ENCODE peak calls at places on chromosome 17, in seven cellular contexts. W, C, I, F, G, V and Y are unnamed samples.
A peak's percentile ranks its signal among the peaks of the same experiment; 100 is the strongest.

GRCh38 chr17:12187658-12188057 is 167.0 kb downstream of the MAP2K4 start:
- DNase-seq in W (no peak), C (no peak), I (no peak), F (no peak), G (no peak), V (no peak), Y (no peak)

GRCh38 chr17:32445976-32446375 is 1.7 kb downstream of the PSMD11 start:
- DNase-seq in W (no peak), C (no peak), I (no peak), F (no peak), G (no peak), V (no peak), Y (no peak)

GRCh38 chr17:18156171-18156975 is 27.3 kb upstream of the ALKBH5 start:
- DNase-seq in W (no peak), C (no peak), I (peak; percentile 16), F (no peak), G (no peak), V (no peak), Y (no peak)

GRCh38 chr17:19372439-19372838 is 5.9 kb upstream of the MAPK7 start:
- DNase-seq in W (no peak), C (no peak), I (no peak), F (no peak), G (no peak), V (no peak), Y (no peak)

GRCh38 chr17:79129523-79129922 is 54.9 kb downstream of the ENGASE start:
- DNase-seq in W (no peak), C (no peak), I (no peak), F (no peak), G (no peak), V (no peak), Y (no peak)

GRCh38 chr17:78130080-78130438 is 512 bp upstream of the TMC8 start:
- DNase-seq in W (no peak), C (no peak), I (no peak), F (no peak), G (no peak), V (no peak), Y (no peak)

GRCh38 chr17:46770818-46771600 is 47.5 kb downstream of the WNT3 start:
- DNase-seq in W (peak; percentile 83), C (no peak), I (peak; percentile 82), F (peak; percentile 61), G (no peak), V (peak; percentile 52), Y (peak; percentile 39)

GRCh38 chr17:40348562-40349476 is 15.7 kb downstream of the GJD3 start:
- DNase-seq in W (no peak), C (no peak), I (no peak), F (no peak), G (peak; percentile 74), V (no peak), Y (peak; percentile 65)

GRCh38 chr17:17884281-17885028 is 47.7 kb upstream of the SREBF1 start:
- DNase-seq in W (no peak), C (no peak), I (no peak), F (no peak), G (no peak), V (no peak), Y (no peak)

GRCh38 chr17:78493455-78494188 is 83.6 kb downstream of the DNAH17 start:
- DNase-seq in W (no peak), C (no peak), I (no peak), F (no peak), G (no peak), V (no peak), Y (peak; percentile 46)

GRCh38 chr17:35590249-35590824 is 3.2 kb downstream of the AP2B1 start:
- DNase-seq in W (no peak), C (no peak), I (no peak), F (no peak), G (no peak), V (no peak), Y (no peak)

GRCh38 chr17:47844230-47844629 is 3.2 kb upstream of the SCRN2 start:
- DNase-seq in W (no peak), C (no peak), I (no peak), F (no peak), G (no peak), V (no peak), Y (no peak)

GRCh38 chr17:77206125-77206523 is 65.4 kb downstream of the SEC14L1 start:
- DNase-seq in W (no peak), C (no peak), I (no peak), F (no peak), G (no peak), V (no peak), Y (no peak)

GRCh38 chr17:76909971-76910760 is 42.0 kb downstream of the MGAT5B start:
- DNase-seq in W (peak; percentile 86), C (peak; percentile 44), I (peak; percentile 74), F (peak; percentile 68), G (peak; percentile 38), V (peak; percentile 92), Y (peak; percentile 24)

GRCh38 chr17:42407289-42407836 is 15.7 kb downstream of the CAVIN1 start:
- DNase-seq in W (peak; percentile 76), C (peak; percentile 84), I (peak; percentile 89), F (peak; percentile 89), G (peak; percentile 89), V (peak; percentile 70), Y (no peak)

GRCh38 chr17:34626141-34626681 is 46.8 kb downstream of the TMEM132E start:
- DNase-seq in W (no peak), C (no peak), I (no peak), F (peak; percentile 42), G (no peak), V (peak; percentile 44), Y (no peak)

GRCh38 chr17:47945080-47945479 is 3.7 kb downstream of the PNPO start:
- DNase-seq in W (no peak), C (no peak), I (no peak), F (no peak), G (no peak), V (no peak), Y (no peak)

GRCh38 chr17:31645351-31645750 is 213.7 kb downstream of the COPRS start:
- DNase-seq in W (no peak), C (no peak), I (no peak), F (no peak), G (no peak), V (no peak), Y (no peak)

GRCh38 chr17:10875411-10875810 is 37.5 kb upstream of the PIRT start:
- DNase-seq in W (peak; percentile 62), C (no peak), I (peak; percentile 1), F (no peak), G (no peak), V (peak; percentile 45), Y (no peak)

GRCh38 chr17:18963126-18964017 is 11.4 kb downstream of the SLC5A10 start:
- DNase-seq in W (peak; percentile 54), C (no peak), I (no peak), F (no peak), G (no peak), V (no peak), Y (no peak)

GRCh38 chr17:39264119-39264518 is 38.4 kb upstream of the STAC2 start:
- DNase-seq in W (no peak), C (no peak), I (no peak), F (no peak), G (no peak), V (no peak), Y (no peak)

DNA sequence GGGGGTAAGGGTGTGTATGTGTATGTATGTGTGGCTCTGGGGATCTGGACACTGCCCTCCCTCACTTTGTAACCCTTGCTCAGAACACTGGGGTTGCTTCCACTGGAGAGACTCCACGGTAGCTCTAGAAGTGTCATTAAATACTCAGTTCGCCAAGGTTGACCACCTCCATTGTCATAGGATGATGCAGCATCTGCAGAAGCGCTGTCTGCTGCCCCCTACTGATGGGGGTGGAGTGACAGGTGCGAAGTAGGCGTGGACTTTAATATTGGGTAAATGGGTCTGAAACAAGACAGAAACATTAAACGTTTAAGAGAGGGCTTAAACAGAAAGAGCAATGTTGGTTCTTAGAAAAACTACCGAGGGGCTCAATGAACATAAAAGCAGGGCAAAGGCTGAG is 35.5 kb upstream of the STAC2 start:
- DNase-seq in W (no peak), C (no peak), I (peak; percentile 70), F (no peak), G (no peak), V (peak; percentile 79), Y (no peak)
- TF ChIP-seq CTCF in W (no peak), C (peak; percentile 14), I (peak; percentile 86), F (peak; percentile 28), G (no peak), V (peak; percentile 54), Y (no peak)

GRCh38 chr17:66426397-66427033 is 124.1 kb downstream of the PRKCA start:
- DNase-seq in W (no peak), C (no peak), I (peak; percentile 21), F (no peak), G (no peak), V (no peak), Y (no peak)
- TF ChIP-seq CTCF in W (no peak), C (no peak), I (no peak), F (no peak), G (no peak), V (no peak), Y (no peak)

GRCh38 chr17:28912938-28913333 is 10.1 kb upstream of the DHRS13 start:
- DNase-seq in W (no peak), C (no peak), I (no peak), F (no peak), G (no peak), V (no peak), Y (no peak)

GRCh38 chr17:28908640-28909098 is 5.8 kb upstream of the DHRS13 start:
- DNase-seq in W (peak; percentile 61), C (peak; percentile 63), I (no peak), F (no peak), G (no peak), V (no peak), Y (no peak)

GRCh38 chr17:28910534-28910933 is 7.7 kb upstream of the DHRS13 start:
- DNase-seq in W (no peak), C (no peak), I (no peak), F (no peak), G (no peak), V (no peak), Y (no peak)

GRCh38 chr17:28911411-28912045 is 8.6 kb upstream of the DHRS13 start:
- DNase-seq in W (no peak), C (no peak), I (no peak), F (no peak), G (no peak), V (no peak), Y (no peak)

GRCh38 chr17:28912281-28912937 is 9.5 kb upstream of the DHRS13 start:
- DNase-seq in W (no peak), C (no peak), I (no peak), F (peak; percentile 50), G (no peak), V (peak; percentile 32), Y (no peak)
- TF ChIP-seq CTCF in W (peak; percentile 26), C (peak; percentile 25), I (peak; percentile 11), F (peak; percentile 43), G (no peak), V (peak; percentile 46), Y (no peak)

GRCh38 chr17:7888184-7888920 is at the start of gene CHD3:
- DNase-seq in W (peak; percentile 79), C (peak; percentile 71), I (peak; percentile 61), F (no peak), G (peak; percentile 51), V (no peak), Y (peak; percentile 76)

GRCh38 chr17:7887482-7888183 is 956 bp upstream of the CHD3 start:
- DNase-seq in W (peak; percentile 97), C (peak; percentile 92), I (peak; percentile 85), F (peak; percentile 95), G (peak; percentile 91), V (peak; percentile 79), Y (peak; percentile 95)

GRCh38 chr17:7887038-7887481 is 1.5 kb upstream of the CHD3 start:
- DNase-seq in W (no peak), C (no peak), I (no peak), F (no peak), G (no peak), V (no peak), Y (no peak)

GRCh38 chr17:7886227-7887037 is 2.2 kb upstream of the CHD3 start:
- DNase-seq in W (peak; percentile 64), C (peak; percentile 25), I (peak; percentile 36), F (no peak), G (peak; percentile 54), V (peak; percentile 46), Y (peak; percentile 86)

GRCh38 chr17:7889166-7889584 is 586 bp downstream of the CHD3 start:
- DNase-seq in W (peak; percentile 89), C (peak; percentile 78), I (peak; percentile 93), F (peak; percentile 97), G (peak; percentile 99), V (peak; percentile 55), Y (peak; percentile 90)
- TF ChIP-seq CTCF in W (peak; percentile 11), C (peak; percentile 24), I (peak; percentile 23), F (peak; percentile 53), G (peak; percentile 64), V (no peak), Y (peak; percentile 84)